ENCODE peak calls at places on chromosomes 16 and 17, in nine cellular contexts. U is upper lobe of right lung, L is left ventricle myocardium inferior, H is GM23338, I is heart right ventricle, W is transverse colon, D is prostate gland, S is SK-N-SH, A is tibial artery. N is an unnamed sample.

GRCh38 chr17:979211-979538 is 401 bp downstream of the NXN start:
- DNase-seq in U (no peak), L (no peak), H (no peak), I (no peak), W (no peak), D (no peak), S (no peak), A (peak; percentile 80), N (peak; percentile 4)

GRCh38 chr16:11669380-11670146 is 1.3 kb downstream of the SNN start:
- DNase-seq in U (no peak), L (peak; percentile 59), H (peak; percentile 25), I (peak; percentile 66), W (peak; percentile 49), D (no peak), S (no peak), A (peak; percentile 89), N (no peak)

GRCh38 chr16:48434653-48435318 is 49.6 kb upstream of the SIAH1 start:
- DNase-seq in U (no peak), L (no peak), H (no peak), I (no peak), W (no peak), D (no peak), S (no peak), A (no peak), N (no peak)

GRCh38 chr17:39919087-39919683 is 750 bp upstream of the GSDMB start:
- DNase-seq in U (peak; percentile 32), L (no peak), H (no peak), I (no peak), W (no peak), D (no peak), S (no peak), A (no peak), N (no peak)

GRCh38 chr17:15479697-15480096 is 12.3 kb upstream of the CDRT4 start:
- DNase-seq in U (no peak), L (no peak), H (no peak), I (no peak), W (no peak), D (no peak), S (no peak), A (no peak), N (no peak)

GRCh38 chr17:75010683-75011406 is 1.6 kb upstream of the MRPL58 start:
- DNase-seq in U (no peak), L (peak; percentile 54), H (peak; percentile 58), I (peak; percentile 81), W (peak; percentile 56), D (no peak), S (peak; percentile 91), A (no peak), N (no peak)

GRCh38 chr16:29148867-29149272 is 164.0 kb downstream of the LAT start:
- DNase-seq in U (no peak), L (peak; percentile 47), H (no peak), I (no peak), W (peak; percentile 60), D (no peak), S (no peak), A (no peak), N (peak; percentile 83)

GRCh38 chr16:16105646-16106045 is 117.6 kb downstream of the ABCC6 start:
- DNase-seq in U (no peak), L (no peak), H (no peak), I (no peak), W (no peak), D (no peak), S (no peak), A (no peak), N (no peak)

GRCh38 chr17:75439287-75439686 is 17.1 kb upstream of the TMEM94 start:
- DNase-seq in U (no peak), L (no peak), H (no peak), I (no peak), W (no peak), D (no peak), S (no peak), A (no peak), N (no peak)

GRCh38 chr17:81034168-81034777 is 678 bp upstream of the BAIAP2 start:
- DNase-seq in U (no peak), L (no peak), H (no peak), I (no peak), W (no peak), D (no peak), S (no peak), A (no peak), N (no peak)

GRCh38 chr17:67800495-67800928 is 24.8 kb upstream of the BPTF start:
- DNase-seq in U (peak; percentile 85), L (peak; percentile 62), H (peak; percentile 90), I (peak; percentile 77), W (peak; percentile 85), D (peak; percentile 57), S (peak; percentile 85), A (peak; percentile 80), N (peak; percentile 7)

GRCh38 chr16:63787014-63787413 is 1334.8 kb downstream of the CDH11 start:
- DNase-seq in U (no peak), L (no peak), H (peak; percentile 7), I (no peak), W (no peak), D (no peak), S (no peak), A (no peak), N (no peak)

GRCh38 chr17:58200024-58200633 is 7.6 kb downstream of the EPX start:
- DNase-seq in U (peak; percentile 78), L (no peak), H (peak; percentile 91), I (no peak), W (peak; percentile 40), D (peak; percentile 20), S (peak; percentile 89), A (no peak), N (peak; percentile 41)

GRCh38 chr16:49014300-49015188 is 267.1 kb downstream of the CBLN1 start:
- DNase-seq in U (no peak), L (no peak), H (no peak), I (no peak), W (no peak), D (no peak), S (no peak), A (no peak), N (no peak)

GRCh38 chr16:80260906-80261311 is 279.9 kb upstream of the DYNLRB2 start:
- DNase-seq in U (no peak), L (no peak), H (no peak), I (no peak), W (peak; percentile 67), D (no peak), S (no peak), A (no peak), N (no peak)

GRCh38 chr17:18966831-18967624 is 15.1 kb downstream of the SLC5A10 start:
- DNase-seq in U (no peak), L (peak; percentile 36), H (peak; percentile 68), I (no peak), W (peak; percentile 7), D (no peak), S (no peak), A (no peak), N (no peak)

GRCh38 chr17:64231567-64232141 is 31.4 kb downstream of the TEX2 start:
- DNase-seq in U (no peak), L (no peak), H (no peak), I (no peak), W (no peak), D (no peak), S (no peak), A (no peak), N (no peak)

GRCh38 chr17:57874434-57875108 is 24.7 kb upstream of the MRPS23 start:
- DNase-seq in U (no peak), L (peak; percentile 76), H (peak; percentile 97), I (peak; percentile 90), W (peak; percentile 49), D (no peak), S (peak; percentile 84), A (peak; percentile 89), N (no peak)

GRCh38 chr17:42068979-42069378 is 18.6 kb upstream of the C17orf113 start:
- DNase-seq in U (no peak), L (no peak), H (no peak), I (no peak), W (no peak), D (no peak), S (no peak), A (no peak), N (no peak)

GRCh38 chr16:86697715-86698114 is 119.4 kb downstream of the FOXL1 start:
- DNase-seq in U (no peak), L (no peak), H (no peak), I (no peak), W (no peak), D (no peak), S (no peak), A (no peak), N (no peak)

GRCh38 chr17:13704333-13704732 is 102.6 kb upstream of the HS3ST3A1 start:
- DNase-seq in U (no peak), L (no peak), H (no peak), I (no peak), W (no peak), D (no peak), S (no peak), A (no peak), N (no peak)

GRCh38 chr16:28260193-28260592 is 32.1 kb upstream of the SBK1 start:
- DNase-seq in U (no peak), L (peak; percentile 42), H (no peak), I (peak; percentile 47), W (no peak), D (no peak), S (no peak), A (no peak), N (no peak)

GRCh38 chr17:71764507-71764906 is 356.3 kb upstream of the SOX9 start:
- DNase-seq in U (no peak), L (no peak), H (peak; percentile 76), I (peak; percentile 9), W (peak; percentile 24), D (no peak), S (peak; percentile 24), A (no peak), N (no peak)
- TF ChIP-seq CTCF in U (no peak), L (peak; percentile 47), H (peak; percentile 80), I (peak; percentile 20), W (peak; percentile 36), D (no peak), S (peak; percentile 47), A (no peak), N (no peak)

DNA sequence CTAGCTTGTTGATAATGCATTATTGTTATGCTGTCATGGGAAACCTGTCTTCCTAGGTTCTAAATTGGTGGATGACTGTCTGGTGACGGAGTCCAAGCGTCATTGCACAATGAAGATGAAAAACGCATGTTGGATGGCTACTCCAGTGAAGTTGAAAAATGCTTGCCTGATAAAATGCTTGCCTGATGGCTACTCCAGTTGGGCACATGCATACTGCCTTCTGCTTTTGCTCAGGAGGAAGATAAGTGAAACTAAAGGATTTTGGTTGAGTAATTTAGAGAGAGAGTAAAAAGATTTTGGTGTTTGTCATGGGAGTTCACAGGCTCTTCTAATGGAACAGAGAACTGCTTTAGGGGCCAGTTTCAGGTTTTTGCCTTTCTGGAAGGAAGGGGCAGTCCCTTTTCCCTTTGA is 118.6 kb downstream of the PRKCA start:
- DNase-seq in U (no peak), L (no peak), H (no peak), I (no peak), W (no peak), D (no peak), S (no peak), A (no peak), N (no peak)
- H3K27ac ChIP-seq in U (no peak overlapping the region), L (no peak overlapping the region), H (no peak overlapping the region), I (no peak overlapping the region), W (peak overlapping the region; percentile 47), D (no peak overlapping the region), S (peak overlapping the region; percentile 81), A (no peak overlapping the region), N (no peak overlapping the region)

GRCh38 chr17:49976163-49976827 is 7.3 kb downstream of the DLX4 start:
- DNase-seq in U (no peak), L (no peak), H (no peak), I (no peak), W (no peak), D (no peak), S (no peak), A (no peak), N (no peak)
- H3K27me3 ChIP-seq in U (peaks cover 54% of the 10 kb centered on the region), L (peaks cover 100% of the 10 kb centered on the region), H (peaks cover 96% of the 10 kb centered on the region), I (peaks cover 98% of the 10 kb centered on the region), W (peaks cover 96% of the 10 kb centered on the region), D (peaks cover 21% of the 10 kb centered on the region), S (peaks cover 92% of the 10 kb centered on the region), A (peaks cover 7% of the 10 kb centered on the region), N (peaks cover 67% of the 10 kb centered on the region)

GRCh38 chr17:34146440-34147043 is 108.5 kb upstream of the CCL2 start:
- DNase-seq in U (peak; percentile 77), L (peak; percentile 48), H (peak; percentile 88), I (peak; percentile 37), W (peak; percentile 73), D (peak; percentile 32), S (peak; percentile 64), A (no peak), N (peak; percentile 46)
- TF ChIP-seq CTCF in U (peak; percentile 53), L (peak; percentile 75), H (peak; percentile 93), I (peak; percentile 31), W (peak; percentile 82), D (no peak), S (peak; percentile 46), A (no peak), N (peak; percentile 26)

N was measured in CD4-positive, alpha-beta T cell.